ENCODE peak calls at places on chromosomes 1 and 21, in four cellular contexts. Q is GM23338, K is BE2C, A is lower lobe of right lung. D is an unnamed sample.

GRCh38 chr1:223037845-223038244 is 105.2 kb downstream of the TLR5 start:
- DNase-seq in A (no peak), Q (no peak), K (no peak), D (no peak)

GRCh38 chr1:85330711-85331290 is 54.4 kb upstream of the BCL10 start:
- DNase-seq in K (no peak), Q (no peak), A (no peak), D (no peak)

GRCh38 chr1:223079498-223079897 is 63.5 kb downstream of the TLR5 start:
- DNase-seq in A (no peak), Q (no peak), K (no peak), D (no peak)

GRCh38 chr1:58746757-58747156 is 37.1 kb downstream of the JUN start:
- DNase-seq in K (no peak), Q (no peak), A (no peak), D (no peak)

GRCh38 chr1:9324246-9325096 is 31.8 kb downstream of the SPSB1 start:
- DNase-seq in A (no peak), K (no peak), Q (no peak), D (no peak)

GRCh38 chr1:40004857-40005256 is 35.7 kb upstream of the CAP1 start:
- DNase-seq in A (no peak), Q (peak; percentile 66), K (peak; percentile 11), D (no peak)

GRCh38 chr1:51093566-51093965 is 8.5 kb upstream of the C1orf185 start:
- DNase-seq in K (no peak), A (no peak), Q (no peak), D (no peak)

GRCh38 chr1:41773842-41774241 is 144.9 kb downstream of the HIVEP3 start:
- DNase-seq in A (no peak), K (no peak), Q (no peak), D (no peak)

GRCh38 chr1:246169019-246169418 is 338.1 kb downstream of the SMYD3 start:
- DNase-seq in A (no peak), K (no peak), Q (no peak), D (no peak)

GRCh38 chr1:195637474-195637873 is 970.8 kb downstream of the KCNT2 start:
- DNase-seq in K (no peak), Q (no peak), A (no peak), D (no peak)

GRCh38 chr1:43706598-43707190 is 642 bp upstream of the ST3GAL3 start:
- DNase-seq in Q (peak; percentile 84), A (no peak), K (no peak), D (no peak)

GRCh38 chr1:21924503-21925005 is 12.6 kb downstream of the HSPG2 start:
- DNase-seq in Q (no peak), A (no peak), K (no peak), D (no peak)

GRCh38 chr1:9075023-9075422 is 5.6 kb upstream of the SLC2A5 start:
- DNase-seq in A (no peak), Q (no peak), K (no peak), D (no peak)

GRCh38 chr1:94612081-94612480 is 70.5 kb upstream of the F3 start:
- DNase-seq in A (no peak), Q (no peak), K (no peak), D (no peak)

GRCh38 chr1:5949074-5949760 is 43.0 kb downstream of the NPHP4 start:
- DNase-seq in Q (peak; percentile 46), K (peak; percentile 22), A (no peak), D (no peak)

GRCh38 chr1:188228623-188229022 is 1399.9 kb downstream of the PLA2G4A start:
- DNase-seq in K (no peak), Q (peak; percentile 11), A (no peak), D (no peak)

GRCh38 chr1:161374373-161374772 is 6.7 kb upstream of the CFAP126 start:
- DNase-seq in Q (peak; percentile 26), A (no peak), K (no peak), D (no peak)

GRCh38 chr1:83857108-83857507 is 141.8 kb downstream of the TTLL7 start:
- DNase-seq in A (no peak), Q (peak; percentile 23), K (no peak), D (no peak)

GRCh38 chr1:4675454-4676186 is 21.2 kb downstream of the AJAP1 start:
- DNase-seq in Q (no peak), A (no peak), K (no peak), D (no peak)

GRCh38 chr1:17586172-17586963 is 46.9 kb downstream of the ARHGEF10L start:
- DNase-seq in A (no peak), Q (peak; percentile 72), K (no peak), D (no peak)

GRCh38 chr1:179876289-179876715 is 1.3 kb downstream of the TOR1AIP2 start:
- DNase-seq in A (no peak), K (no peak), Q (no peak), D (no peak)

GRCh38 chr1:227214170-227214569 is 104.1 kb downstream of the CDC42BPA start:
- DNase-seq in A (no peak), Q (no peak), K (no peak), D (no peak)

GRCh38 chr1:1237874-1238701 is 6.1 kb downstream of the B3GALT6 start:
- DNase-seq in K (no peak), A (no peak), Q (no peak), D (no peak)

GRCh38 chr1:26168410-26169167 is at the start of gene C1orf232:
- DNase-seq in K (no peak), Q (no peak), A (no peak), D (no peak)

GRCh38 chr1:79711001-79711431 is 704.5 kb upstream of the ADGRL4 start:
- DNase-seq in Q (no peak), K (no peak), A (no peak), D (peak; percentile 43)

GRCh38 chr21:17270234-17270633 is 242.6 kb upstream of the CXADR start:
- DNase-seq in A (no peak), Q (peak; percentile 44), K (peak; percentile 42), D (no peak)

GRCh38 chr21:36719614-36720013 is 20.7 kb downstream of the SIM2 start:
- DNase-seq in Q (no peak), K (no peak), A (no peak), D (no peak)

GRCh38 chr1:156721131-156721924 is 6.9 kb upstream of the METTL25B start:
- DNase-seq in K (no peak), A (no peak), Q (no peak), D (no peak)
- H3K4me3 ChIP-seq in K (no peak overlapping the region), A (no peak overlapping the region), Q (no peak overlapping the region), D (no peak overlapping the region)

GRCh38 chr1:111958911-111959310 is 30.6 kb downstream of the KCND3 start:
- DNase-seq in Q (no peak), K (no peak), A (no peak), D (no peak)
- H3K27me3 ChIP-seq in Q (no peaks in the 10 kb centered on the region), K (no peaks in the 10 kb centered on the region), A (no peaks in the 10 kb centered on the region), D (peaks cover 9% of the 10 kb centered on the region)

GRCh38 chr21:21103692-21104091 is 105.5 kb downstream of the NCAM2 start:
- DNase-seq in K (no peak), Q (no peak), A (no peak), D (no peak)

GRCh38 chr21:21102874-21103273 is 104.7 kb downstream of the NCAM2 start:
- DNase-seq in Q (no peak), A (no peak), K (no peak), D (no peak)

GRCh38 chr21:21097425-21097824 is 99.2 kb downstream of the NCAM2 start:
- DNase-seq in K (no peak), Q (no peak), A (no peak), D (no peak)

GRCh38 chr21:21096956-21097355 is 98.7 kb downstream of the NCAM2 start:
- DNase-seq in A (no peak), Q (no peak), K (no peak), D (no peak)

DNA sequence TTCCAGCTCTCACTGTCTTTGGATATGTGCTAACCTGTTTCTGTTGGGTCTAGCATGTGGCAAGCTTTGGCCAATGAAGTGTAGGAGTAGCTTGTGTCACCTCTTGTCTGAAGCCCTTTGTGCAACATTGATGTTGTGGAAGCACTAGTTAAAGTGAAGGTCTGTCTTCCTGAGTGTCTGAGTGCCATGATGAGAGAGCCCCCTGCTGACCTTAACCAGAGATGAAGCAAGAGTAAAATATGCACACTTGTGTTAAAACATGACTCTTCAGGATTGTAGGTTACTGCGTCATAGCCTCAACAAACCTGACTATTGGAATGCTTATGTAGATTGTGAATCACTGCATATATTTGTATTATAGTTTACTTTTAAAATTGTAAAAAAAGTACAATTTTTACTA is 103.7 kb downstream of the NCAM2 start:
- DNase-seq in K (peak; percentile 55), Q (peak; percentile 76), A (no peak), D (no peak)
- TF ChIP-seq CTCF in K (peak; percentile 85), Q (peak; percentile 87), A (no peak), D (no peak)

GRCh38 chr1:155596864-155597263 is 13.2 kb upstream of the MSTO1 start:
- DNase-seq in A (no peak), Q (no peak), K (no peak), D (no peak)

DNA sequence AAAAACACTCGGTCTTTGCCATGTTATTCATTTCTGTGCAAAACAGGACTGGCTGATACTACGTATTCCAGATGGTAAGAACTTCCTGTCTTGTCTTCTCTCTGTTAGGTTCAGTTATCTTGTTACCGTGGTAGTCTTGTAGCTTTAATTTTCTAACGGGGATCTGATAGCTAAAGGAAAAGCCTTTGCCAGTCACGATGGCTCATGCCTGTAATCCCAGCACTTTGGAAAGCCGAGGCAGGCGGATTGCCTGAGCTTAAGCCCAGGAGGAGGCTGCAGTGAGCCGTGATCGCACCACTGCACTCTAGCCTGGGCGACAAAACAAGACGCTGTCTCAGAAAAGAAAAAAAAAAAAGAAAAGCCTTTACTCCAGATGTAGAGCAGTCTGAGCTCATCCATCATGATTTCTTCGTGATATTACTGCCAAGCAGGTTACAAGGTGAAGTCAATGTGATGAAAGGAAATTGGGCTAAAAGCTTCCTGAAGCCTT is 11.1 kb upstream of the MSTO1 start:
- DNase-seq in A (no peak), Q (peak; percentile 56), K (peak; percentile 54), D (no peak)
- H3K4me3 ChIP-seq in A (no peak overlapping the region), Q (peak overlapping the region; percentile 8), K (peak overlapping the region; percentile 46), D (no peak overlapping the region)

D was measured in GM06990.